ENCODE peak calls at places on chromosomes 5 and 9, in six cellular contexts. M, Y, W, L, F and G are unnamed samples.

GRCh38 chr5:9431496-9432258 is 114.2 kb downstream of the SEMA5A start:
- DNase-seq in M (no peak), Y (no peak), W (peak), L (no peak), F (no peak), G (no peak)

GRCh38 chr9:85900504-85901201 is 40.3 kb upstream of the NAA35 start:
- DNase-seq in M (no peak), Y (peak), W (peak), L (peak), F (no peak), G (peak)

GRCh38 chr5:163735069-163735468 is 229.7 kb downstream of the MAT2B start:
- DNase-seq in M (no peak), Y (no peak), W (no peak), L (no peak), F (no peak), G (no peak)

GRCh38 chr9:97924386-97924785 is 2.1 kb upstream of the TRMO start:
- DNase-seq in M (no peak), Y (no peak), W (no peak), L (no peak), F (no peak), G (no peak)

GRCh38 chr5:74767579-74767913 is 497 bp downstream of the NSA2 start:
- DNase-seq in M (no peak), Y (peak), W (no peak), L (peak), F (peak), G (no peak)

GRCh38 chr5:87121315-87122170 is 146.1 kb upstream of the RASA1 start:
- DNase-seq in M (peak), Y (peak), W (no peak), L (no peak), F (peak), G (peak)

GRCh38 chr5:80406980-80407734 is 707 bp upstream of the ZFYVE16 start:
- DNase-seq in M (no peak), Y (no peak), W (no peak), L (no peak), F (peak), G (no peak)

GRCh38 chr5:137563646-137564474 is 64.7 kb upstream of the SPOCK1 start:
- DNase-seq in M (no peak), Y (no peak), W (peak), L (no peak), F (no peak), G (no peak)

GRCh38 chr5:73115399-73116051 is 4.8 kb upstream of the TMEM171 start:
- DNase-seq in M (no peak), Y (no peak), W (no peak), L (no peak), F (no peak), G (no peak)

GRCh38 chr9:81687521-81688261 is 1.7 kb downstream of the TLE1 start:
- DNase-seq in M (no peak), Y (no peak), W (peak), L (no peak), F (peak), G (no peak)

GRCh38 chr5:115369430-115370144 is 73.1 kb upstream of the CCDC112 start:
- DNase-seq in M (no peak), Y (no peak), W (no peak), L (no peak), F (no peak), G (no peak)

GRCh38 chr9:97578846-97579245 is 54.3 kb downstream of the TSTD2 start:
- DNase-seq in M (no peak), Y (no peak), W (no peak), L (no peak), F (no peak), G (no peak)

GRCh38 chr9:95089916-95090791 is 227.4 kb downstream of the FANCC start:
- DNase-seq in M (no peak), Y (no peak), W (peak), L (peak), F (no peak), G (no peak)

GRCh38 chr5:96957125-96958041 is 21.5 kb downstream of the LNPEP start:
- DNase-seq in M (peak), Y (no peak), W (no peak), L (no peak), F (no peak), G (no peak)

GRCh38 chr5:41199660-41200059 is 13.7 kb downstream of the C6 start:
- DNase-seq in M (no peak), Y (no peak), W (no peak), L (no peak), F (no peak), G (no peak)

GRCh38 chr9:136644343-136644592 is 18.4 kb upstream of the EGFL7 start:
- DNase-seq in M (no peak), Y (no peak), W (no peak), L (peak), F (no peak), G (no peak)

GRCh38 chr5:53161876-53162275 is 52.3 kb upstream of the MOCS2 start:
- DNase-seq in M (no peak), Y (no peak), W (no peak), L (no peak), F (no peak), G (no peak)

GRCh38 chr5:102886586-102886985 is 131.5 kb downstream of the PAM start:
- DNase-seq in M (no peak), Y (no peak), W (no peak), L (no peak), F (no peak), G (no peak)

GRCh38 chr9:136024286-136024685 is 63.1 kb upstream of the UBAC1 start:
- DNase-seq in M (no peak), Y (no peak), W (no peak), L (no peak), F (no peak), G (no peak)

GRCh38 chr5:122656107-122656506 is 118.8 kb upstream of the SNX2 start:
- DNase-seq in M (no peak), Y (no peak), W (no peak), L (no peak), F (no peak), G (no peak)

GRCh38 chr5:11050596-11051304 is 289.7 kb upstream of the DAP start:
- DNase-seq in M (no peak), Y (no peak), W (no peak), L (no peak), F (no peak), G (no peak)

GRCh38 chr9:90029996-90030395 is 425.2 kb downstream of the GADD45G start:
- DNase-seq in M (no peak), Y (no peak), W (no peak), L (no peak), F (no peak), G (no peak)

GRCh38 chr5:67118050-67118620 is 78.5 kb downstream of the CD180 start:
- DNase-seq in M (no peak), Y (no peak), W (no peak), L (no peak), F (no peak), G (no peak)

GRCh38 chr9:88748566-88749238 is 213.7 kb downstream of the NXNL2 start:
- DNase-seq in M (no peak), Y (no peak), W (no peak), L (no peak), F (no peak), G (no peak)

GRCh38 chr5:32147959-32148358 is 26.2 kb downstream of the GOLPH3 start:
- DNase-seq in M (no peak), Y (no peak), W (no peak), L (peak), F (peak), G (no peak)
- TF ChIP-seq REST in M (no peak), Y (no peak), W (no peak), L (no peak), F (no peak), G (no peak)

GRCh38 chr9:114397848-114398605 is 10.2 kb upstream of the AKNA start:
- DNase-seq in M (peak), Y (peak), W (peak), L (peak), F (peak), G (no peak)
- TF ChIP-seq POLR2AphosphoS5 in M (no peak), Y (peak), W (no peak), L (no peak), F (peak), G (no peak)

GRCh38 chr5:140109050-140109817 is 4.7 kb upstream of the PURA start:
- DNase-seq in M (no peak), Y (no peak), W (no peak), L (no peak), F (no peak), G (no peak)
- TF ChIP-seq SIN3A in M (no peak), Y (no peak), W (no peak), L (no peak), F (no peak), G (no peak)

GRCh38 chr5:109411627-109412026 is 1.9 kb upstream of the PJA2 start:
- DNase-seq in M (no peak), Y (peak), W (no peak), L (peak), F (no peak), G (no peak)
- TF ChIP-seq REST in M (no peak), Y (no peak), W (no peak), L (no peak), F (no peak), G (no peak)

GRCh38 chr9:68446836-68447235 is 90.4 kb downstream of the PGM5 start:
- DNase-seq in M (no peak), Y (no peak), W (no peak), L (no peak), F (no peak), G (no peak)
- TF ChIP-seq POLR2AphosphoS5 in M (no peak), Y (no peak), W (no peak), L (no peak), F (no peak), G (no peak)